ENCODE peak calls at places on chromosome 1, in eight cellular contexts. One of them, this sample, is unnamed.

GRCh38 chr1:246565751-246566127 is 322 bp downstream of the TFB2M start:
- DNase-seq in coronary artery: no peak
- DNase-seq in tibial artery: no peak
- DNase-seq in psoas muscle: no peak
- DNase-seq in brain microvascular endothelial cell: no peak
- DNase-seq in CD8-positive, alpha-beta T cell: no peak
- DNase-seq in IMR-90: peak
- DNase-seq in WERI-Rb-1: no peak
- DNase-seq in this sample: no peak

GRCh38 chr1:153552335-153552734 is 3.3 kb upstream of the S100A3 start:
- DNase-seq in coronary artery: no peak
- DNase-seq in tibial artery: peak
- DNase-seq in psoas muscle: peak
- DNase-seq in brain microvascular endothelial cell: no peak
- DNase-seq in CD8-positive, alpha-beta T cell: no peak
- DNase-seq in IMR-90: no peak
- DNase-seq in WERI-Rb-1: peak
- DNase-seq in this sample: no peak

GRCh38 chr1:230167419-230167852 is 100.4 kb downstream of the GALNT2 start:
- DNase-seq in coronary artery: no peak
- DNase-seq in tibial artery: no peak
- DNase-seq in psoas muscle: no peak
- DNase-seq in brain microvascular endothelial cell: peak
- DNase-seq in CD8-positive, alpha-beta T cell: peak
- DNase-seq in IMR-90: peak
- DNase-seq in WERI-Rb-1: peak
- DNase-seq in this sample: peak

GRCh38 chr1:233614173-233614742 is 352 bp downstream of the KCNK1 start:
- DNase-seq in coronary artery: no peak
- DNase-seq in tibial artery: peak
- DNase-seq in psoas muscle: peak
- DNase-seq in brain microvascular endothelial cell: no peak
- DNase-seq in CD8-positive, alpha-beta T cell: no peak
- DNase-seq in IMR-90: peak
- DNase-seq in WERI-Rb-1: no peak
- DNase-seq in this sample: no peak

GRCh38 chr1:179141592-179142244 is 59.8 kb downstream of the TOR3A start:
- DNase-seq in coronary artery: no peak
- DNase-seq in tibial artery: no peak
- DNase-seq in psoas muscle: no peak
- DNase-seq in brain microvascular endothelial cell: peak
- DNase-seq in CD8-positive, alpha-beta T cell: no peak
- DNase-seq in IMR-90: peak
- DNase-seq in WERI-Rb-1: no peak
- DNase-seq in this sample: no peak

GRCh38 chr1:208244584-208244916 is 366 bp upstream of the PLXNA2 start:
- DNase-seq in coronary artery: no peak
- DNase-seq in tibial artery: no peak
- DNase-seq in psoas muscle: no peak
- DNase-seq in brain microvascular endothelial cell: no peak
- DNase-seq in CD8-positive, alpha-beta T cell: no peak
- DNase-seq in IMR-90: no peak
- DNase-seq in WERI-Rb-1: no peak
- DNase-seq in this sample: no peak

GRCh38 chr1:112359961-112360767 is 35.9 kb upstream of the CTTNBP2NL start:
- DNase-seq in coronary artery: peak
- DNase-seq in tibial artery: peak
- DNase-seq in psoas muscle: peak
- DNase-seq in brain microvascular endothelial cell: peak
- DNase-seq in CD8-positive, alpha-beta T cell: no peak
- DNase-seq in IMR-90: peak
- DNase-seq in WERI-Rb-1: no peak
- DNase-seq in this sample: peak

GRCh38 chr1:226608699-226609505 is 60.3 kb downstream of the STUM start:
- DNase-seq in coronary artery: peak
- DNase-seq in tibial artery: peak
- DNase-seq in psoas muscle: peak
- DNase-seq in brain microvascular endothelial cell: peak
- DNase-seq in CD8-positive, alpha-beta T cell: peak
- DNase-seq in IMR-90: peak
- DNase-seq in WERI-Rb-1: peak
- DNase-seq in this sample: no peak

GRCh38 chr1:15525043-15525958 is 1.3 kb upstream of the CASP9 start:
- DNase-seq in coronary artery: peak
- DNase-seq in tibial artery: peak
- DNase-seq in psoas muscle: no peak
- DNase-seq in brain microvascular endothelial cell: no peak
- DNase-seq in CD8-positive, alpha-beta T cell: peak
- DNase-seq in IMR-90: no peak
- DNase-seq in WERI-Rb-1: peak
- DNase-seq in this sample: peak

DNA sequence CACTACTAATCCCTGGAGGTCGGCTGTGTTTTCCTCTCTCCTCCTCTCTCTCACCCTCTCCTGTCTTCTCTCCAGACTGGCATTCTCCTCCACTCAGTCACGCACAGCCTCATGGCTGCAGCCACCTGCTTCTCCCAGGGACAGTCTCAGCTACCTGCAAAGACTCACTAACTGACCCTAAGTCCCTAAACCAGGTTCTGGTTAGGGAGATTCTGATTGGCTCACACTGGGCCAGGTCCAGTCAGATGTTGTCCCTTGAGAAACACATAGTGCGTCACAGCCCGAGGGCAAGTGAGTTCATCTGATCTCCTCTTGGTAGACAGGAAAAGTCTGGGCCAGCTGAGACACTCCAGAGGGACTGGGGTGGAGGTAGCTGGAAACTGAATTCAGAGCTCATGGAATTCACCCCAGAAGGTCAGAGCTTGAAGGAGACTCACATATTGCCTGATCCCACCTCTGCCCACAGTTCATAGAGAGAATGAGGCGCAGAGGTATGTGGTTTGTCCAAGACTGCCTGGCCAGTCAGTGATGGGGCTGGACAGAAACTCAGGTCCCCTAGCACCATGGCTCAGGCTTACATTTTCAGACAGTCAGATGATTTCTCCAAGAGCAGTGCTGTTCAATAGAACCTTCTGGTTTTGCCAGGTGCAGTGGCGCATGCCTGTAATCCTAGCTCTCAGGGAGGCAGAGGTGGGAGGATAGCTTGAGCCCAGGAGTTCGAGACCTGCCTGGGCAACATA is 40.4 kb upstream of the RPL11 start:
- DNase-seq in coronary artery: no peak
- DNase-seq in tibial artery: no peak
- DNase-seq in psoas muscle: peak
- DNase-seq in brain microvascular endothelial cell: peak
- DNase-seq in CD8-positive, alpha-beta T cell: no peak
- DNase-seq in IMR-90: peak
- DNase-seq in WERI-Rb-1: peak
- DNase-seq in this sample: peak
- H3K4me3 ChIP-seq in coronary artery: no peak
- H3K4me3 ChIP-seq in tibial artery: no peak
- H3K4me3 ChIP-seq in psoas muscle: no peak
- H3K4me3 ChIP-seq in brain microvascular endothelial cell: no peak
- H3K4me3 ChIP-seq in CD8-positive, alpha-beta T cell: no peak
- H3K4me3 ChIP-seq in IMR-90: no peak
- H3K4me3 ChIP-seq in WERI-Rb-1: no peak
- H3K4me3 ChIP-seq in this sample: no peak

GRCh38 chr1:34840426-34840825 is 19.1 kb downstream of the SMIM12 start:
- DNase-seq in coronary artery: no peak
- DNase-seq in tibial artery: no peak
- DNase-seq in psoas muscle: no peak
- DNase-seq in brain microvascular endothelial cell: no peak
- DNase-seq in CD8-positive, alpha-beta T cell: no peak
- DNase-seq in IMR-90: no peak
- DNase-seq in WERI-Rb-1: no peak
- DNase-seq in this sample: peak
- H3K27ac ChIP-seq in coronary artery: no peak
- H3K27ac ChIP-seq in tibial artery: no peak
- H3K27ac ChIP-seq in psoas muscle: no peak
- H3K27ac ChIP-seq in brain microvascular endothelial cell: no peak
- H3K27ac ChIP-seq in CD8-positive, alpha-beta T cell: no peak
- H3K27ac ChIP-seq in IMR-90: no peak
- H3K27ac ChIP-seq in WERI-Rb-1: no peak
- H3K27ac ChIP-seq in this sample: no peak

GRCh38 chr1:35888255-35888654 is 5.2 kb downstream of the AGO1 start:
- DNase-seq in coronary artery: no peak
- DNase-seq in tibial artery: no peak
- DNase-seq in psoas muscle: no peak
- DNase-seq in brain microvascular endothelial cell: no peak
- DNase-seq in CD8-positive, alpha-beta T cell: no peak
- DNase-seq in IMR-90: no peak
- DNase-seq in WERI-Rb-1: no peak
- DNase-seq in this sample: no peak

GRCh38 chr1:35887508-35887907 is 4.5 kb downstream of the AGO1 start:
- DNase-seq in coronary artery: no peak
- DNase-seq in tibial artery: no peak
- DNase-seq in psoas muscle: no peak
- DNase-seq in brain microvascular endothelial cell: no peak
- DNase-seq in CD8-positive, alpha-beta T cell: no peak
- DNase-seq in IMR-90: no peak
- DNase-seq in WERI-Rb-1: no peak
- DNase-seq in this sample: no peak

GRCh38 chr1:35885961-35886558 is 3.1 kb downstream of the AGO1 start:
- DNase-seq in coronary artery: no peak
- DNase-seq in tibial artery: no peak
- DNase-seq in psoas muscle: no peak
- DNase-seq in brain microvascular endothelial cell: no peak
- DNase-seq in CD8-positive, alpha-beta T cell: no peak
- DNase-seq in IMR-90: no peak
- DNase-seq in WERI-Rb-1: peak
- DNase-seq in this sample: no peak

GRCh38 chr1:35884934-35885333 is 1.9 kb downstream of the AGO1 start:
- DNase-seq in coronary artery: no peak
- DNase-seq in tibial artery: no peak
- DNase-seq in psoas muscle: no peak
- DNase-seq in brain microvascular endothelial cell: no peak
- DNase-seq in CD8-positive, alpha-beta T cell: no peak
- DNase-seq in IMR-90: no peak
- DNase-seq in WERI-Rb-1: no peak
- DNase-seq in this sample: no peak

DNA sequence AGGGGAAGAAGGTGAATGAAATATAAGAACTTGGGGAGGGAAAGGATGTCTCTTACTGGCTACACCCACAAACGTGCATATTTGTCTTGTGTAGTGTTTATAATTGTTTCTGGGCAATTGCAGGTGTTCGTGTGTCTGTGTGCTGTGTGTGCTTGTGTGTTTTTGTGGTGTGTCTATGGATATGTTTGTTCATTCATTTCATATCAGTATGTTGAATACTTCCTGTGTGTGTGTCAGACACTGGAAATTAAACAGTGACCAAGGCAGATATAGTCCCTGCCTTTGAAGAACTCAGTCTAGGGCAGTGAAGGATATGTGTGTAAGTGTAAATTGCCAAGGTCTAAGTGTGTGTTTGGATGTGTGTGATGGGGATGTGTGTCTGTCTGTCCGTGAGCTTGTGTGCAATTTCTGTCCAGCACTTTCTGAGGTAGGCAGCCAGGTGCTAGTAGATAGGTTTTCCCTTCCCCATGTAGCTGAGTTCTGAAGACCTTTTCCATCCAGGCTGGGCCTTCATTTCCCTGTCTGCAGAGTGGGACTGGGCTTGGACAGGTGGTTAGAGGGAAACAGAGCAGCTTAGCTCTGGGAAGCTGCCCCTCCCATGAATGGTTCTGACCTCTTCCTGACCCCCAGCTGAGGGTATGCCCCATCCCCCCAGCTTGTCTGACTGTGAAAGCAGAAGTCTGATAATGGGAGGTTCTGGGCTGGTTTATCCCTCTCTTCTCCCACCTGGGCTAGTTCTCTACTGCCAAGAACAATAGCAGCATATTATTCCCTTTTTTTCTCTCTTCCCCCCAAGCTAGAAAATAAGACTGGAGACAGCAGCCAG is 3.8 kb downstream of the AGO1 start:
- DNase-seq in coronary artery: no peak
- DNase-seq in tibial artery: no peak
- DNase-seq in psoas muscle: no peak
- DNase-seq in brain microvascular endothelial cell: no peak
- DNase-seq in CD8-positive, alpha-beta T cell: no peak
- DNase-seq in IMR-90: peak
- DNase-seq in WERI-Rb-1: peak
- DNase-seq in this sample: no peak
- H3K4me3 ChIP-seq in coronary artery: no peak
- H3K4me3 ChIP-seq in tibial artery: no peak
- H3K4me3 ChIP-seq in psoas muscle: no peak
- H3K4me3 ChIP-seq in brain microvascular endothelial cell: no peak
- H3K4me3 ChIP-seq in CD8-positive, alpha-beta T cell: no peak
- H3K4me3 ChIP-seq in IMR-90: no peak
- H3K4me3 ChIP-seq in WERI-Rb-1: peak
- H3K4me3 ChIP-seq in this sample: no peak

GRCh38 chr1:24790490-24790889 is 45.2 kb downstream of the CLIC4 start:
- DNase-seq in coronary artery: no peak
- DNase-seq in tibial artery: no peak
- DNase-seq in psoas muscle: no peak
- DNase-seq in brain microvascular endothelial cell: no peak
- DNase-seq in CD8-positive, alpha-beta T cell: no peak
- DNase-seq in IMR-90: no peak
- DNase-seq in WERI-Rb-1: no peak
- DNase-seq in this sample: no peak

GRCh38 chr1:24796524-24796923 is 51.3 kb downstream of the CLIC4 start:
- DNase-seq in coronary artery: no peak
- DNase-seq in tibial artery: no peak
- DNase-seq in psoas muscle: no peak
- DNase-seq in brain microvascular endothelial cell: no peak
- DNase-seq in CD8-positive, alpha-beta T cell: no peak
- DNase-seq in IMR-90: no peak
- DNase-seq in WERI-Rb-1: no peak
- DNase-seq in this sample: no peak

GRCh38 chr1:24795236-24795635 is 50.0 kb downstream of the CLIC4 start:
- DNase-seq in coronary artery: no peak
- DNase-seq in tibial artery: no peak
- DNase-seq in psoas muscle: no peak
- DNase-seq in brain microvascular endothelial cell: no peak
- DNase-seq in CD8-positive, alpha-beta T cell: no peak
- DNase-seq in IMR-90: peak
- DNase-seq in WERI-Rb-1: no peak
- DNase-seq in this sample: no peak

DNA sequence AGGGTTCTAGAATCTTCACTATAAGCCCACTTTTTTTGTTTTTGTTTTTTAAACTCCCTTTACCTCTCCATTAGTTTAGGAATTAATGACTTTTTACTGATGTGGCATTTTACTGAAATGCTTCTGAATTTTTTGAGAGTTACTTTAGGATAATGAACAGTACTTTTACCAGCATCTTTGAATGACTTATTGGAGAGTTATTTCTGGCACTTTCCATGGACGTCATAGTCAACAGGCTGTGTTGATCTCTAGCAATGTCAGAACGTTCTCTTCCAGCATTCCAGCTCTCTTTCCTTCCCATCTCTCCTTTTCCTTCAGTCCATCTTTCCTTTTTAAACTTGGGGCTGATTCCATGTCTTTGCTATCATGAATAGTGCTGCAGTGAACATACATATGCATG is 48.5 kb downstream of the CLIC4 start:
- DNase-seq in coronary artery: no peak
- DNase-seq in tibial artery: no peak
- DNase-seq in psoas muscle: no peak
- DNase-seq in brain microvascular endothelial cell: peak
- DNase-seq in CD8-positive, alpha-beta T cell: no peak
- DNase-seq in IMR-90: peak
- DNase-seq in WERI-Rb-1: no peak
- DNase-seq in this sample: no peak
- H3K27ac ChIP-seq in coronary artery: peak
- H3K27ac ChIP-seq in tibial artery: peak
- H3K27ac ChIP-seq in psoas muscle: peak
- H3K27ac ChIP-seq in brain microvascular endothelial cell: peak
- H3K27ac ChIP-seq in CD8-positive, alpha-beta T cell: no peak
- H3K27ac ChIP-seq in IMR-90: no peak
- H3K27ac ChIP-seq in WERI-Rb-1: no peak
- H3K27ac ChIP-seq in this sample: peak

This sample was measured in right atrium auricular region.